ENCODE peak calls at places on chromosome 22, in seven cellular contexts. K is activated naive CD8-positive, alpha-beta T cell treated with anti-CD3 and anti-CD28 coated beads, Interleukin-2, amount 10 ng/mL, durations not matched to agents 7 days and 5 days; C is CD4-positive, CD25-positive, alpha-beta regulatory T cell; Z is SJSA1; F is GM04503; D is naive thymus-derived CD4-positive, alpha-beta T cell; A is fibroblast of the aortic adventitia. N is an unnamed sample.

GRCh38 chr22:19891350-19892248 is 36.9 kb upstream of the GNB1L start:
- DNase-seq in K (peak), C (peak), Z (peak), F (no peak), D (peak), A (peak), N (no peak)

GRCh38 chr22:46754110-46754799 is 8.2 kb upstream of the TBC1D22A start:
- DNase-seq in K (no peak), C (no peak), Z (peak), F (peak), D (no peak), A (peak), N (peak)

GRCh38 chr22:47382164-47382890 is 619.9 kb downstream of the TBC1D22A start:
- DNase-seq in K (no peak), C (no peak), Z (no peak), F (no peak), D (no peak), A (no peak), N (no peak)

GRCh38 chr22:44828193-44828592 is 75.8 kb downstream of the ARHGAP8 start:
- DNase-seq in K (no peak), C (no peak), Z (peak), F (no peak), D (no peak), A (no peak), N (peak)

GRCh38 chr22:40709752-40710413 is 30.6 kb downstream of the MCHR1 start:
- DNase-seq in K (no peak), C (no peak), Z (no peak), F (no peak), D (no peak), A (peak), N (no peak)

GRCh38 chr22:29152381-29153138 is 53.1 kb upstream of the EMID1 start:
- DNase-seq in K (peak), C (no peak), Z (no peak), F (no peak), D (no peak), A (peak), N (no peak)

GRCh38 chr22:27139935-27140493 is 482.6 kb downstream of the MIAT start:
- DNase-seq in K (no peak), C (no peak), Z (peak), F (peak), D (no peak), A (peak), N (no peak)

GRCh38 chr22:22786301-22787115 is 101.1 kb upstream of the IGLL5 start:
- DNase-seq in K (no peak), C (no peak), Z (no peak), F (no peak), D (no peak), A (no peak), N (no peak)

GRCh38 chr22:30324008-30324730 is 2.6 kb downstream of the TBC1D10A start:
- DNase-seq in K (peak), C (no peak), Z (no peak), F (no peak), D (no peak), A (peak), N (no peak)

GRCh38 chr22:19791243-19791642 is 30.7 kb downstream of the TBX1 start:
- DNase-seq in K (no peak), C (no peak), Z (no peak), F (no peak), D (no peak), A (no peak), N (no peak)

GRCh38 chr22:38422615-38423511 is 32.1 kb downstream of the KCNJ4 start:
- DNase-seq in K (no peak), C (no peak), Z (no peak), F (no peak), D (no peak), A (no peak), N (peak)

GRCh38 chr22:21074092-21074715 is 28.5 kb downstream of the LRRC74B start:
- DNase-seq in K (no peak), C (no peak), Z (no peak), F (peak), D (no peak), A (peak), N (peak)

GRCh38 chr22:39528080-39528661 is 4.4 kb downstream of the RPS19BP1 start:
- DNase-seq in K (no peak), C (no peak), Z (no peak), F (no peak), D (no peak), A (no peak), N (no peak)

N was measured in CD14-positive monocyte.